ENCODE peak calls at places on chromosomes 6 and 20, in eight cellular contexts. J is stimulated activated CD4-positive, alpha-beta T cell treated with anti-CD3 and anti-CD28 coated beads, Interleukin-12 subunit alpha, Interleukin-12 subunit beta, amount 100 ng/mL, for 4 hours; D is globus pallidus; G is D341Med; L is NCI-H460; N is A172; X is anterior cingulate cortex; B is occipital lobe. A is an unnamed sample.

GRCh38 chr6:165231581-165232276 is 77.7 kb downstream of the C6orf118 start:
- DNase-seq in J (no peak), D (peak), G (peak), L (peak), N (peak), X (no peak), B (peak), A (no peak)

GRCh38 chr20:48623176-48623905 is 204.5 kb downstream of the PREX1 start:
- DNase-seq in J (no peak), D (no peak), G (no peak), L (no peak), N (no peak), X (no peak), B (no peak), A (no peak)

GRCh38 chr6:82987416-82987815 is 78.2 kb downstream of the UBE3D start:
- DNase-seq in J (no peak), D (no peak), G (no peak), L (no peak), N (no peak), X (no peak), B (no peak), A (no peak)

GRCh38 chr6:53107091-53107490 is 41.5 kb downstream of the GCM1 start:
- DNase-seq in J (no peak), D (no peak), G (no peak), L (no peak), N (peak), X (no peak), B (no peak), A (no peak)

GRCh38 chr6:28747083-28747630 is 176.6 kb downstream of the TRIM27 start:
- DNase-seq in J (no peak), D (no peak), G (no peak), L (no peak), N (no peak), X (no peak), B (no peak), A (no peak)

GRCh38 chr20:8602389-8603116 is 466.3 kb upstream of the PLCB4 start:
- DNase-seq in J (no peak), D (no peak), G (no peak), L (no peak), N (no peak), X (no peak), B (no peak), A (peak)

GRCh38 chr20:34639755-34640222 is 37.1 kb downstream of the PIGU start:
- DNase-seq in J (no peak), D (peak), G (peak), L (no peak), N (peak), X (no peak), B (no peak), A (no peak)

GRCh38 chr6:124943658-124944057 is 18.6 kb upstream of the RNF217 start:
- DNase-seq in J (no peak), D (no peak), G (no peak), L (no peak), N (no peak), X (no peak), B (no peak), A (no peak)

GRCh38 chr20:577167-577791 is 32.8 kb downstream of the TCF15 start:
- DNase-seq in J (no peak), D (no peak), G (no peak), L (peak), N (peak), X (no peak), B (no peak), A (peak)

GRCh38 chr6:39167866-39168625 is 53.1 kb upstream of the SAYSD1 start:
- DNase-seq in J (no peak), D (no peak), G (no peak), L (no peak), N (no peak), X (no peak), B (no peak), A (no peak)

GRCh38 chr6:81808834-81809598 is 56.5 kb upstream of the TENT5A start:
- DNase-seq in J (no peak), D (peak), G (no peak), L (no peak), N (no peak), X (no peak), B (no peak), A (peak)

GRCh38 chr6:25579484-25579883 is 72.5 kb upstream of the SCGN start:
- DNase-seq in J (no peak), D (no peak), G (no peak), L (no peak), N (no peak), X (no peak), B (no peak), A (no peak)

GRCh38 chr20:63134201-63134612 is 81.7 kb downstream of the YTHDF1 start:
- DNase-seq in J (no peak), D (no peak), G (no peak), L (no peak), N (no peak), X (no peak), B (no peak), A (no peak)

GRCh38 chr20:19376451-19376971 is 164.1 kb downstream of the SLC24A3 start:
- DNase-seq in J (no peak), D (peak), G (no peak), L (no peak), N (no peak), X (no peak), B (no peak), A (no peak)

GRCh38 chr6:107822154-107823046 is 1.7 kb downstream of the SCML4 start:
- DNase-seq in J (peak), D (no peak), G (no peak), L (no peak), N (no peak), X (no peak), B (no peak), A (peak)

GRCh38 chr6:33860706-33861474 is 57.1 kb upstream of the MLN start:
- DNase-seq in J (no peak), D (no peak), G (no peak), L (no peak), N (no peak), X (no peak), B (no peak), A (no peak)

GRCh38 chr6:105601541-105602174 is 198.8 kb upstream of the PREP start:
- DNase-seq in J (peak), D (peak), G (no peak), L (peak), N (peak), X (peak), B (peak), A (no peak)

GRCh38 chr6:40989204-40990179 is 49.5 kb downstream of the UNC5CL start:
- DNase-seq in J (no peak), D (no peak), G (no peak), L (no peak), N (no peak), X (no peak), B (no peak), A (no peak)

GRCh38 chr6:87824813-87825475 is 122.9 kb upstream of the AKIRIN2 start:
- DNase-seq in J (no peak), D (no peak), G (no peak), L (no peak), N (no peak), X (no peak), B (no peak), A (no peak)

GRCh38 chr6:47169785-47170685 is 127.9 kb upstream of the ADGRF1 start:
- DNase-seq in J (no peak), D (peak), G (no peak), L (no peak), N (no peak), X (no peak), B (no peak), A (no peak)

GRCh38 chr6:111753573-111753972 is 119.7 kb downstream of the FYN start:
- DNase-seq in J (no peak), D (no peak), G (no peak), L (no peak), N (no peak), X (no peak), B (no peak), A (no peak)

GRCh38 chr6:71512256-71512655 is 223.6 kb downstream of the OGFRL1 start:
- DNase-seq in J (no peak), D (no peak), G (no peak), L (no peak), N (no peak), X (no peak), B (no peak), A (no peak)

GRCh38 chr6:31356216-31356945 is 598 bp downstream of the HLA-B start:
- DNase-seq in J (peak), D (no peak), G (no peak), L (no peak), N (peak), X (no peak), B (no peak), A (peak)

GRCh38 chr6:44771647-44772415 is 384.3 kb downstream of the CDC5L start:
- DNase-seq in J (no peak), D (no peak), G (no peak), L (no peak), N (no peak), X (no peak), B (no peak), A (no peak)

GRCh38 chr6:9101920-9102319 is 666.6 kb upstream of the SLC35B3 start:
- DNase-seq in J (no peak), D (no peak), G (no peak), L (no peak), N (no peak), X (no peak), B (no peak), A (no peak)

GRCh38 chr6:88490865-88491264 is 324.7 kb upstream of the CNR1 start:
- DNase-seq in J (no peak), D (no peak), G (no peak), L (no peak), N (no peak), X (no peak), B (no peak), A (no peak)

GRCh38 chr20:1322511-1323245 is 6.3 kb downstream of the SDCBP2 start:
- DNase-seq in J (no peak), D (no peak), G (no peak), L (peak), N (peak), X (no peak), B (no peak), A (no peak)

GRCh38 chr6:13508711-13509705 is 21.6 kb upstream of the GFOD1 start:
- DNase-seq in J (no peak), D (no peak), G (no peak), L (no peak), N (no peak), X (no peak), B (no peak), A (no peak)

GRCh38 chr6:33944686-33945411 is 141.0 kb upstream of the MLN start:
- DNase-seq in J (no peak), D (no peak), G (no peak), L (no peak), N (no peak), X (no peak), B (no peak), A (no peak)

GRCh38 chr6:130913119-130913518 is 85.9 kb downstream of the SMLR1 start:
- DNase-seq in J (no peak), D (no peak), G (no peak), L (no peak), N (no peak), X (no peak), B (no peak), A (no peak)

GRCh38 chr6:119445666-119446622 is 96.4 kb upstream of the MAN1A1 start:
- DNase-seq in J (no peak), D (peak), G (no peak), L (no peak), N (peak), X (no peak), B (no peak), A (no peak)

A was measured in AML-193.